ENCODE peak calls at places on chromosomes 6 and 20, in five cellular contexts. K is left ventricle myocardium inferior, U is HCT116, F is fibroblast of the aortic adventitia, R is kidney epithelial cell. W is an unnamed sample.

GRCh38 chr6:23180504-23181293 is 611.3 kb downstream of the HDGFL1 start:
- DNase-seq in K (peak; percentile 64), U (no peak), F (peak; percentile 79), R (no peak), W (peak; percentile 80)

GRCh38 chr6:152634773-152635172 is 2.4 kb downstream of the SYNE1 start:
- DNase-seq in K (no peak), U (no peak), F (no peak), R (no peak), W (no peak)

GRCh38 chr6:120056085-120056484 is 706.5 kb upstream of the MAN1A1 start:
- DNase-seq in K (no peak), U (no peak), F (no peak), R (no peak), W (no peak)

GRCh38 chr20:48821261-48821910 is 6.4 kb downstream of the PREX1 start:
- DNase-seq in K (no peak), U (no peak), F (no peak), R (no peak), W (no peak)

GRCh38 chr6:18226451-18226850 is 37.9 kb downstream of the DEK start:
- DNase-seq in K (no peak), U (no peak), F (peak; percentile 7), R (no peak), W (no peak)

GRCh38 chr6:93894521-93894920 is 475.2 kb upstream of the EPHA7 start:
- DNase-seq in K (no peak), U (no peak), F (peak; percentile 3), R (no peak), W (no peak)

GRCh38 chr6:28658475-28659249 is 133.0 kb downstream of the GPX5 start:
- DNase-seq in K (no peak), U (no peak), F (peak; percentile 16), R (no peak), W (no peak)

GRCh38 chr6:158589371-158589770 is 29.5 kb downstream of the TMEM181 start:
- DNase-seq in K (no peak), U (no peak), F (no peak), R (no peak), W (no peak)

GRCh38 chr20:57667924-57668782 is 41.7 kb downstream of the PMEPA1 start:
- DNase-seq in K (no peak), U (no peak), F (no peak), R (no peak), W (no peak)

GRCh38 chr20:37455659-37456058 is 65.4 kb upstream of the NNAT start:
- DNase-seq in K (no peak), U (no peak), F (no peak), R (no peak), W (no peak)

GRCh38 chr6:12621766-12622165 is 94.8 kb upstream of the PHACTR1 start:
- DNase-seq in K (no peak), U (no peak), F (no peak), R (no peak), W (no peak)

GRCh38 chr6:44976677-44977405 is 351.3 kb upstream of the RUNX2 start:
- DNase-seq in K (no peak), U (no peak), F (peak; percentile 49), R (no peak), W (no peak)

GRCh38 chr6:136958168-136958567 is 36.1 kb downstream of the SLC35D3 start:
- DNase-seq in K (no peak), U (no peak), F (no peak), R (no peak), W (no peak)

GRCh38 chr20:62741701-62742491 is 33.3 kb downstream of the NTSR1 start:
- DNase-seq in K (peak; percentile 4), U (no peak), F (no peak), R (no peak), W (no peak)

GRCh38 chr6:152170702-152171667 is 363.5 kb downstream of the ESR1 start:
- DNase-seq in K (no peak), U (no peak), F (peak; percentile 77), R (peak; percentile 9), W (no peak)

GRCh38 chr6:16524380-16524707 is 236.9 kb downstream of the ATXN1 start:
- DNase-seq in K (no peak), U (no peak), F (peak; percentile 70), R (no peak), W (no peak)

GRCh38 chr6:69732045-69732444 is 64.8 kb downstream of the LMBRD1 start:
- DNase-seq in K (no peak), U (no peak), F (no peak), R (no peak), W (no peak)

GRCh38 chr20:50285376-50286173 is 94.9 kb downstream of the CEBPB start:
- DNase-seq in K (no peak), U (no peak), F (peak; percentile 66), R (no peak), W (peak; percentile 86)

GRCh38 chr20:61353261-61353995 is 101.4 kb downstream of the CDH4 start:
- DNase-seq in K (no peak), U (no peak), F (peak; percentile 30), R (peak; percentile 48), W (no peak)

GRCh38 chr6:163888030-163888819 is 473.7 kb downstream of the QKI start:
- DNase-seq in K (no peak), U (no peak), F (no peak), R (no peak), W (no peak)

GRCh38 chr20:7742479-7742878 is 197.8 kb downstream of the HAO1 start:
- DNase-seq in K (no peak), U (no peak), F (peak; percentile 89), R (no peak), W (no peak)

GRCh38 chr20:62622877-62623487 is 19.3 kb upstream of the SLCO4A1 start:
- DNase-seq in K (no peak), U (no peak), F (no peak), R (no peak), W (no peak)

GRCh38 chr6:815348-815738 is 122.4 kb upstream of the EXOC2 start:
- DNase-seq in K (no peak), U (no peak), F (no peak), R (no peak), W (no peak)

GRCh38 chr6:22173311-22173710 is 123.5 kb downstream of the PRL start:
- DNase-seq in K (no peak), U (no peak), F (no peak), R (no peak), W (no peak)

GRCh38 chr20:20894753-20895152 is 182.3 kb upstream of the RALGAPA2 start:
- DNase-seq in K (peak; percentile 17), U (no peak), F (no peak), R (no peak), W (no peak)

GRCh38 chr6:106165885-106166485 is 79.8 kb downstream of the PRDM1 start:
- DNase-seq in K (no peak), U (no peak), F (no peak), R (no peak), W (no peak)

GRCh38 chr20:10671850-10672578 is 1.8 kb downstream of the JAG1 start:
- DNase-seq in K (peak; percentile 79), U (no peak), F (peak; percentile 73), R (no peak), W (peak; percentile 90)

GRCh38 chr20:10669843-10670446 is 3.9 kb downstream of the JAG1 start:
- DNase-seq in K (no peak), U (no peak), F (no peak), R (no peak), W (no peak)

GRCh38 chr20:10670521-10671220 is 3.1 kb downstream of the JAG1 start:
- DNase-seq in K (no peak), U (no peak), F (peak; percentile 56), R (no peak), W (no peak)

GRCh38 chr20:10672579-10673127 is 1.1 kb downstream of the JAG1 start:
- DNase-seq in K (peak; percentile 54), U (no peak), F (peak; percentile 62), R (no peak), W (peak; percentile 86)

GRCh38 chr20:10671221-10671849 is 2.5 kb downstream of the JAG1 start:
- DNase-seq in K (peak; percentile 70), U (no peak), F (peak; percentile 96), R (peak; percentile 78), W (peak; percentile 97)
- TF ChIP-seq CTCF in K (peak; percentile 63), U (peak; percentile 35), F (peak; percentile 80), R (peak; percentile 64), W (peak; percentile 59)

DNA sequence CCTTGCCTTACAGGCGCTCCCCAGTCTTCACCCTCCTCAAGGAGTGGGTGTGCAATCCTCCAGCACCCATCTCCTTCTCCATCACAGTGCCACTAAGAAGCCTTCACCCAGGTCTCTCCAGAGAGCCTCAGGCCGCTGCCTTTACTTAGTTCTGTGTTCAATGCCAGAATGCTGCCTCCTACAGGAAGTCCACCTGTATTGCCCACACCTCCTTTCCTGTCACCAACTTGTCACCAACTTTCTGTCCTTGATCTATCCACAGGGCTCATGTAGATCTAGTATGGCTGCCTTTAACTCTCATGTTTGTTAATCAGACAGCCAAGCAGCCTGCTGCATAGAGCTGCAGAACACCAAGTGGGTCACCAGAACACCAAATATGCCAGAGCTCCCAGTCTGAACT is 546 bp upstream of the LST1 start:
- DNase-seq in K (no peak), U (peak; percentile 26), F (no peak), R (no peak), W (no peak)
- H3K4me3 ChIP-seq in K (no peak overlapping the region), U (no peak overlapping the region), F (no peak overlapping the region), R (no peak overlapping the region), W (no peak overlapping the region)

DNA sequence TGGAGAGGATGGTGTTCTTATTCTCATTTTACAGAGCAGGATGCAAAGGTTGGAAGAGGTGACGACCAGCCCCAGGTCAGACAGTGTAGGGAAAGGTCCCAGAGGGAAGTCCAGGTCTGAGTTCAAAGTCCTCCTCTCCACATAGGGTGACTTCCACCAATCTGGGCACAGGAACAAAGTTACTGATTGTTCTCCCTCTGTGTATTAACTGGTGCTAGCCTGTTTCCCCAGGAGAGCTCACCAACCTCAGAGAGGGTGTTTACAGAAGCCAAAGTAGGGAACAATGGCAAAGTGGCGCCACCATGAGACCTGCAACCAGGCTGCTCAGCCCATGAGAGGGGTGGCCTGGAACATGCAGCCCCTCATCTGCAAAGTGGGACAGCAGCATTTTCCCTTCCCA is 16.8 kb upstream of the SIRPB1 start:
- DNase-seq in K (no peak), U (no peak), F (no peak), R (no peak), W (no peak)
- TF ChIP-seq CTCF in K (no peak), U (no peak), F (no peak), R (no peak), W (no peak)

GRCh38 chr6:113011803-113012202 is 664.7 kb downstream of the RFPL4B start:
- DNase-seq in K (no peak), U (no peak), F (peak; percentile 90), R (no peak), W (no peak)

GRCh38 chr6:113010590-113010989 is 663.5 kb downstream of the RFPL4B start:
- DNase-seq in K (no peak), U (no peak), F (no peak), R (no peak), W (no peak)

GRCh38 chr6:113009682-113010081 is 662.6 kb downstream of the RFPL4B start:
- DNase-seq in K (no peak), U (no peak), F (peak; percentile 56), R (no peak), W (no peak)

GRCh38 chr6:113011389-113011788 is 664.3 kb downstream of the RFPL4B start:
- DNase-seq in K (no peak), U (no peak), F (peak; percentile 62), R (no peak), W (no peak)

DNA sequence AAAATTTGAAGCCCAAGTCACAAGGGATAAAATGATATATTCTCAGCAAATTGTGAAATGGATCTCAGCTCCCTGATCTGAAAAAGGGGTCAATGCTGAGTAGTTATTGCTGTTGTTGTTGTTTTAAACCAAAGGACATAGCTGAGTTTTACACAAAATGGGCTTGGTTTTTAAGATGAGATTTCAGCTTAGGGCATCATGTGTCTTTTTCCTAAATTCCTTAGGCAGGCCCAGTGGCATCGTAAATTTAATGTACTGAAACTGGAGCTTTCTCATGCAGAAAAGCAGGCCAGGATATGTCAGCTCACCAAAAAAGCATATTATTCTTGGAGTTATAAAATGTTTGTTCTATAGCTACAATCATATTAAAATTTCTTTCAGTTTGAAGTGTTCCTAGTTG is 663.1 kb downstream of the RFPL4B start:
- DNase-seq in K (no peak), U (no peak), F (no peak), R (no peak), W (no peak)
- H3K4me3 ChIP-seq in K (no peak overlapping the region), U (no peak overlapping the region), F (no peak overlapping the region), R (no peak overlapping the region), W (no peak overlapping the region)

W was measured in sigmoid colon.